ENCODE peak calls at places on chromosomes 4 and X, in seven cellular contexts. F is HCT116, R is A673, V is cardiac muscle cell, N is tibial nerve, G is neural progenitor cell, O is upper lobe of left lung. A is an unnamed sample. For H3K27me3 and H3K36me3, the result is how much of the 10 kb centered on the place peaks cover.

GRCh38 chr4:2257361-2258001 is 4.4 kb downstream of the MXD4 start:
- DNase-seq in F (no peak), R (no peak), V (no peak), O (peak), G (no peak), N (peak), A (peak)

GRCh38 chrX:3651272-3651671 is 62.2 kb downstream of the PRKX start:
- DNase-seq in O (no peak), G (no peak), R (peak), V (peak), F (peak), N (no peak), A (no peak)

GRCh38 chr4:77020017-77020416 is 55.8 kb downstream of the CCNI start:
- DNase-seq in V (no peak), F (no peak), O (no peak), R (no peak), G (no peak), N (no peak), A (no peak)

GRCh38 chrX:47169726-47170515 is 23.7 kb upstream of the UBA1 start:
- DNase-seq in R (no peak), O (no peak), V (peak), F (no peak), N (no peak), G (no peak), A (peak)

GRCh38 chr4:164731827-164732474 is 22.0 kb upstream of the SMIM31 start:
- DNase-seq in F (peak), G (peak), N (no peak), V (peak), R (peak), O (no peak), A (peak)

GRCh38 chrX:13373807-13374187 is 53.9 kb upstream of the ATXN3L start:
- DNase-seq in O (no peak), V (peak), N (no peak), F (no peak), R (no peak), G (no peak), A (no peak)

GRCh38 chrX:119654112-119654531 is 38.8 kb downstream of the SEPTIN6 start:
- DNase-seq in N (peak), F (no peak), V (peak), R (peak), O (no peak), G (peak), A (peak)

GRCh38 chrX:20729421-20729820 is 462.7 kb upstream of the RPS6KA3 start:
- DNase-seq in O (no peak), V (no peak), N (no peak), R (no peak), F (no peak), G (no peak), A (no peak)

GRCh38 chr4:74675673-74676279 is 118.5 kb downstream of the BTC start:
- DNase-seq in R (peak), N (no peak), F (peak), G (peak), O (no peak), V (peak), A (peak)

GRCh38 chr4:112175840-112176239 is 30.6 kb downstream of the FAM241A start:
- DNase-seq in G (no peak), V (no peak), F (no peak), N (no peak), O (no peak), R (no peak), A (no peak)

GRCh38 chr4:109113511-109113910 is 188.9 kb downstream of the COL25A1 start:
- DNase-seq in V (peak), G (no peak), N (no peak), O (no peak), F (no peak), R (no peak), A (no peak)

GRCh38 chr4:82586055-82586454 is 24.3 kb upstream of the TMEM150C start:
- DNase-seq in O (no peak), F (no peak), V (no peak), N (no peak), R (no peak), G (peak), A (no peak)

GRCh38 chr4:38030023-38030422 is 69.8 kb downstream of the PTTG2 start:
- DNase-seq in G (no peak), V (no peak), N (no peak), F (no peak), R (no peak), O (no peak), A (no peak)

GRCh38 chrX:68183612-68184214 is 249.6 kb downstream of the OPHN1 start:
- DNase-seq in O (no peak), F (no peak), N (no peak), G (peak), R (peak), V (peak), A (peak)

GRCh38 chrX:6917666-6918065 is 229.8 kb upstream of the STS start:
- DNase-seq in R (no peak), V (no peak), N (no peak), F (no peak), O (no peak), G (peak), A (no peak)

GRCh38 chrX:69010339-69010738 is 154.9 kb downstream of the PJA1 start:
- DNase-seq in F (no peak), O (no peak), N (no peak), V (no peak), R (no peak), G (no peak), A (no peak)

GRCh38 chr4:155639674-155640529 is 26.7 kb upstream of the GUCY1A1 start:
- DNase-seq in O (no peak), F (no peak), R (no peak), N (no peak), V (no peak), G (no peak), A (no peak)

GRCh38 chr4:33715996-33716395 is 2528.3 kb downstream of the ARAP2 start:
- DNase-seq in G (no peak), F (no peak), V (peak), N (no peak), R (no peak), O (no peak), A (no peak)

GRCh38 chrX:19990519-19991349 is at the start of gene BCLAF3:
- DNase-seq in R (peak), F (peak), N (peak), O (peak), V (peak), G (peak), A (peak)

GRCh38 chr4:114615435-114615834 is 16.8 kb downstream of the UGT8 start:
- DNase-seq in N (no peak), V (no peak), O (no peak), R (no peak), G (no peak), F (no peak), A (no peak)

GRCh38 chrX:75278991-75279390 is 5.1 kb downstream of the UPRT start:
- DNase-seq in R (no peak), N (no peak), V (no peak), O (no peak), F (no peak), G (no peak), A (peak)
- H3K27me3 ChIP-seq in R (under half), N (under half), V (under half), O (under half), F (under half), G (under half), A (under half)

GRCh38 chr4:17810260-17811077 is at the start of the genes DCAF16 and NCAPG:
- DNase-seq in R (peak), V (peak), O (peak), F (peak), G (peak), N (peak), A (peak)

GRCh38 chr4:17805580-17805979 is 5.0 kb downstream of the DCAF16 start:
- DNase-seq in F (no peak), R (no peak), O (no peak), V (no peak), G (no peak), N (no peak), A (no peak)

GRCh38 chr4:17809667-17810066 is 890 bp downstream of the DCAF16 start:
- DNase-seq in O (no peak), V (no peak), R (no peak), G (no peak), N (no peak), F (no peak), A (no peak)

GRCh38 chr4:17811078-17811603 is 362 bp downstream of the NCAPG start:
- DNase-seq in G (no peak), N (no peak), R (no peak), O (peak), F (no peak), V (no peak), A (no peak)

GRCh38 chr4:17807446-17807845 is 3.1 kb downstream of the DCAF16 start:
- DNase-seq in G (no peak), O (no peak), V (peak), R (no peak), F (no peak), N (no peak), A (no peak)
- H3K4me3 ChIP-seq in G (peak), O (no peak), V (no peak), R (peak), F (no peak), N (no peak), A (no peak)

DNA sequence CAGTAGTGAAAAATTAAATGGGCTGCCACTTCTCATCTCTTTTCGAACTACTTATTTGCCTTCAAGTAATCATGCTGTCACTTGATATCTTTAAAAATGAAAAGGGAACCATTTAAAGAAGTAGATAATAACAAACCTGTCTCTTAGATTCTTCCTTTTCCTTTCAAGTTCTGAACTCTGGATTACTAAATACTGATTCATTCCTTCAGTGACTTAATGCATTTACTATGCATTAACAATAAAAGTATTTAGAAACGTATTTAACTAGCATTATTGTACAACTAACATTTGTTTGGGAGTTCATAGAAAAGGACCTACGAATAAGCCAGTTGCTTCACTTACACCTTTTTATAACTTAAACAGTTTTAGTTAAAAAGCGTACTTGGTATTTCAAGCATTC is 61.1 kb upstream of the RAB33B start:
- DNase-seq in F (no peak), G (no peak), R (no peak), O (no peak), N (no peak), V (no peak), A (no peak)
- H3K36me3 ChIP-seq in F (under half), G (under half), R (half or more), O (under half), N (under half), V (under half), A (under half)

GRCh38 chrX:86148024-86148511 is at the start of gene DACH2:
- DNase-seq in G (peak), V (peak), R (peak), F (no peak), N (peak), O (peak), A (peak)
- H3K27me3 ChIP-seq in G (half or more), V (under half), R (under half), F (under half), N (under half), O (under half), A (under half)

GRCh38 chr4:186021461-186022167 is 47.3 kb upstream of the TLR3 start:
- DNase-seq in N (no peak), R (peak), O (no peak), V (peak), G (peak), F (no peak), A (peak)
- H3K4me3 ChIP-seq in N (no peak), R (no peak), O (no peak), V (no peak), G (no peak), F (no peak), A (no peak)

GRCh38 chr4:40243390-40243948 is 46.6 kb downstream of the RHOH start:
- DNase-seq in R (no peak), F (no peak), V (no peak), G (no peak), N (no peak), O (peak), A (no peak)
- H3K36me3 ChIP-seq in R (half or more), F (under half), V (under half), G (under half), N (under half), O (under half), A (under half)

DNA sequence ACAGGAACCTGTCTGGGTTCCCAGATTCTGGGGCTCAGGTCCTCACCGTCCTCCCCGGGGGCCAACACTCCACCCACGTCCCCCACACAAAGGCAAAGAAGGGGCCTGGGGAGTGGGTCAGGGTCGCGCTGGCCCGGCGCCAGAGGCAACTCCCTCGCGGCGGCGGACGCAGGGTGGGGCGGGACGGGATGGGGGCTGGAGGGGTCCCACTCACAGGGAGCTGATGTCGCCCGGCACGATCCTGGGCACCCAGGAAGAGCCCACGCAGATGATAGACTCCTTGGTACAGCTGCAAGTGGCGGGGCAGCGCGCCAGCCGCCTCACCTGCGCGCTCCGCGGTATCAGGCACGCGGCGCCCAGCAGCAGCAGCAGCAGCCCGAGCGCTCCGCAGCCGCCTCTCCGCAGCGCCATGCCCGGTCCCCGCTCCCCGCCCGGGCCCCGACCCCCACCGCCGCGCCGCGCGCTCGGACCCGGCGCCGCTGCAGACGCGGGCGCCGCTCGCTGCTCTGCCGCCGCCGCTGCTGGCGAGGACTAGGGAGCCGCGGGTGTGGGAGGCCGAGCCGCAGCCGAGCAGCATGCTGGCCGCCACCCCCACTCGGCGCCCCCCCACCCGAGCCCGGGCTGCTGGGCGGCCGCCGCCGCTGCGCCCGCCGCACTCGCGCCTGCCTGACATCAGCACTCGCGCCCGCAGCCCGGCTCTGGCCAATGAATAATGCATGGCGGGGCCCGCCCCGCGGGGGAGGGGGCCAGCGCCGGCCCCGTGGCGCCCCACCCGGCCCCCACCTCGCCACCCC is at the start of gene LGI2:
- DNase-seq in G (peak), R (no peak), F (no peak), O (peak), N (peak), V (peak), A (peak)
- H3K27me3 ChIP-seq in G (half or more), R (half or more), F (half or more), O (under half), N (under half), V (under half), A (under half)

GRCh38 chr4:123405212-123405856 is 8.7 kb downstream of the SPRY1 start:
- DNase-seq in N (no peak), V (peak), R (no peak), F (no peak), G (no peak), O (no peak), A (no peak)
- H3K4me3 ChIP-seq in N (no peak), V (no peak), R (no peak), F (no peak), G (no peak), O (no peak), A (no peak)

GRCh38 chr4:48862038-48862437 is 31.1 kb downstream of the OCIAD1 start:
- DNase-seq in V (no peak), G (no peak), N (no peak), F (no peak), R (no peak), O (no peak), A (no peak)

GRCh38 chr4:48854395-48854683 is 23.5 kb downstream of the OCIAD1 start:
- DNase-seq in O (no peak), V (no peak), R (no peak), G (no peak), F (no peak), N (no peak), A (no peak)

GRCh38 chr4:48854982-48855381 is 24.1 kb downstream of the OCIAD1 start:
- DNase-seq in N (no peak), G (no peak), V (peak), F (no peak), O (no peak), R (no peak), A (no peak)

GRCh38 chr4:48853604-48854394 is 22.9 kb downstream of the OCIAD1 start:
- DNase-seq in R (no peak), G (no peak), O (no peak), N (no peak), F (no peak), V (no peak), A (no peak)

DNA sequence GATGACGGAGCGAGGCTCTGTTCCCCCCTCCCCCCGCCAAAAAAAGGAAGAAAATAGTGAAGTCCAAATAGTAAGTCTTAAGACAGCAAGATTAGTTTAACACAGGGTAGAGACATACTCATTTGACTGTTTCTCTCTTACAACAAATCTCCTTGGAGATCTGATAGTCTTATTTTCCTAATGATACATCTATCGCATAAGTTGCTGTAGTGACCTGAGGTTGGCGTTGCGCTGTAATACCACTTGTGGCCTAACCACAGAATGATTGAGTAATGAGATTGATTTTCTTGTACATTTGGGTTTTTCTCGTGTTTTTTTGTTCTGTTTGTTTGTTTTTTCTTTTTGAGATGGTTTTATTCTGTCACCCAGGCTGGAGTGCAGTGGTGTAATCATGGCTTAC is 27.2 kb downstream of the OCIAD1 start:
- DNase-seq in R (no peak), V (no peak), F (no peak), N (no peak), G (no peak), O (no peak), A (no peak)
- H3K36me3 ChIP-seq in R (under half), V (half or more), F (under half), N (under half), G (under half), O (under half), A (under half)

GRCh38 chr4:84484274-84484673 is 14.8 kb downstream of the NKX6-1 start:
- DNase-seq in R (no peak), N (no peak), F (no peak), V (no peak), G (no peak), O (no peak), A (peak)
- H3K27me3 ChIP-seq in R (under half), N (half or more), F (under half), V (half or more), G (half or more), O (under half), A (half or more)

A was measured in H7.